ENCODE peak calls at places on chromosome 2, in five cellular contexts. One of them, this sample, is unnamed.

GRCh38 chr2:230614913-230615332 is 97.7 kb upstream of the CAB39 start:
- DNase-seq in CD8-positive, alpha-beta memory T cell: no peak
- DNase-seq in activated CD4-positive, alpha-beta memory T cell treated with anti-CD3 and anti-CD28 coated beads for 36 hours: peak; percentile 78
- DNase-seq in thoracic aorta: no peak
- DNase-seq in germinal center: peak; percentile 75
- DNase-seq in this sample: no peak

GRCh38 chr2:27018142-27018541 is 14.6 kb upstream of the TMEM214 start:
- DNase-seq in germinal center: no peak
- DNase-seq in activated CD4-positive, alpha-beta memory T cell treated with anti-CD3 and anti-CD28 coated beads for 36 hours: no peak
- DNase-seq in thoracic aorta: no peak
- DNase-seq in CD8-positive, alpha-beta memory T cell: no peak
- DNase-seq in this sample: no peak

GRCh38 chr2:12895017-12895416 is 178.3 kb downstream of the TRIB2 start:
- DNase-seq in thoracic aorta: no peak
- DNase-seq in germinal center: no peak
- DNase-seq in CD8-positive, alpha-beta memory T cell: no peak
- DNase-seq in activated CD4-positive, alpha-beta memory T cell treated with anti-CD3 and anti-CD28 coated beads for 36 hours: no peak
- DNase-seq in this sample: no peak

GRCh38 chr2:17643031-17643615 is 102.6 kb downstream of the VSNL1 start:
- DNase-seq in CD8-positive, alpha-beta memory T cell: no peak
- DNase-seq in germinal center: no peak
- DNase-seq in activated CD4-positive, alpha-beta memory T cell treated with anti-CD3 and anti-CD28 coated beads for 36 hours: peak; percentile 36
- DNase-seq in thoracic aorta: no peak
- DNase-seq in this sample: no peak

GRCh38 chr2:96085541-96086355 is 30.6 kb downstream of the ADRA2B start:
- DNase-seq in germinal center: no peak
- DNase-seq in activated CD4-positive, alpha-beta memory T cell treated with anti-CD3 and anti-CD28 coated beads for 36 hours: peak; percentile 5
- DNase-seq in thoracic aorta: no peak
- DNase-seq in CD8-positive, alpha-beta memory T cell: no peak
- DNase-seq in this sample: no peak

GRCh38 chr2:195859513-195859912 is 202.5 kb downstream of the SLC39A10 start:
- DNase-seq in activated CD4-positive, alpha-beta memory T cell treated with anti-CD3 and anti-CD28 coated beads for 36 hours: no peak
- DNase-seq in CD8-positive, alpha-beta memory T cell: no peak
- DNase-seq in germinal center: no peak
- DNase-seq in thoracic aorta: no peak
- DNase-seq in this sample: no peak

GRCh38 chr2:108787209-108787558 is 613 bp downstream of the CCDC138 start:
- DNase-seq in thoracic aorta: no peak
- DNase-seq in activated CD4-positive, alpha-beta memory T cell treated with anti-CD3 and anti-CD28 coated beads for 36 hours: no peak
- DNase-seq in CD8-positive, alpha-beta memory T cell: no peak
- DNase-seq in germinal center: no peak
- DNase-seq in this sample: no peak

GRCh38 chr2:186713664-186714063 is 19.8 kb downstream of the FAM171B start:
- DNase-seq in thoracic aorta: no peak
- DNase-seq in germinal center: no peak
- DNase-seq in CD8-positive, alpha-beta memory T cell: no peak
- DNase-seq in activated CD4-positive, alpha-beta memory T cell treated with anti-CD3 and anti-CD28 coated beads for 36 hours: no peak
- DNase-seq in this sample: no peak

GRCh38 chr2:96815326-96816126 is 542 bp upstream of the CNNM3 start:
- DNase-seq in thoracic aorta: no peak
- DNase-seq in activated CD4-positive, alpha-beta memory T cell treated with anti-CD3 and anti-CD28 coated beads for 36 hours: peak; percentile 45
- DNase-seq in germinal center: peak; percentile 46
- DNase-seq in CD8-positive, alpha-beta memory T cell: no peak
- DNase-seq in this sample: no peak

GRCh38 chr2:224404766-224405165 is 2.9 kb upstream of the FAM124B start:
- DNase-seq in CD8-positive, alpha-beta memory T cell: no peak
- DNase-seq in germinal center: no peak
- DNase-seq in thoracic aorta: no peak
- DNase-seq in activated CD4-positive, alpha-beta memory T cell treated with anti-CD3 and anti-CD28 coated beads for 36 hours: no peak
- DNase-seq in this sample: no peak

GRCh38 chr2:200471324-200471848 is 38.5 kb downstream of the KCTD18 start:
- DNase-seq in germinal center: peak; percentile 70
- DNase-seq in thoracic aorta: no peak
- DNase-seq in activated CD4-positive, alpha-beta memory T cell treated with anti-CD3 and anti-CD28 coated beads for 36 hours: peak; percentile 63
- DNase-seq in CD8-positive, alpha-beta memory T cell: peak; percentile 35
- DNase-seq in this sample: peak; percentile 38

GRCh38 chr2:26067980-26068507 is 34.2 kb downstream of the RAB10 start:
- DNase-seq in thoracic aorta: no peak
- DNase-seq in germinal center: no peak
- DNase-seq in activated CD4-positive, alpha-beta memory T cell treated with anti-CD3 and anti-CD28 coated beads for 36 hours: no peak
- DNase-seq in CD8-positive, alpha-beta memory T cell: no peak
- DNase-seq in this sample: no peak

GRCh38 chr2:66041902-66042657 is 392.8 kb upstream of the MEIS1 start:
- DNase-seq in thoracic aorta: no peak
- DNase-seq in activated CD4-positive, alpha-beta memory T cell treated with anti-CD3 and anti-CD28 coated beads for 36 hours: no peak
- DNase-seq in germinal center: no peak
- DNase-seq in CD8-positive, alpha-beta memory T cell: no peak
- DNase-seq in this sample: no peak

GRCh38 chr2:140586379-140586778 is 1544.4 kb downstream of the LRP1B start:
- DNase-seq in CD8-positive, alpha-beta memory T cell: no peak
- DNase-seq in thoracic aorta: no peak
- DNase-seq in activated CD4-positive, alpha-beta memory T cell treated with anti-CD3 and anti-CD28 coated beads for 36 hours: no peak
- DNase-seq in germinal center: peak; percentile 2
- DNase-seq in this sample: peak; percentile 1

GRCh38 chr2:8583400-8584173 is 98.3 kb upstream of the ID2 start:
- DNase-seq in thoracic aorta: peak; percentile 80
- DNase-seq in germinal center: peak; percentile 97
- DNase-seq in CD8-positive, alpha-beta memory T cell: peak; percentile 68
- DNase-seq in activated CD4-positive, alpha-beta memory T cell treated with anti-CD3 and anti-CD28 coated beads for 36 hours: peak; percentile 71
- DNase-seq in this sample: peak; percentile 78

GRCh38 chr2:3266727-3267548 is 110.7 kb downstream of the EIPR1 start:
- DNase-seq in activated CD4-positive, alpha-beta memory T cell treated with anti-CD3 and anti-CD28 coated beads for 36 hours: no peak
- DNase-seq in germinal center: no peak
- DNase-seq in thoracic aorta: no peak
- DNase-seq in CD8-positive, alpha-beta memory T cell: no peak
- DNase-seq in this sample: no peak

GRCh38 chr2:173346035-173346434 is 8.6 kb upstream of the CDCA7 start:
- DNase-seq in germinal center: no peak
- DNase-seq in CD8-positive, alpha-beta memory T cell: no peak
- DNase-seq in thoracic aorta: no peak
- DNase-seq in activated CD4-positive, alpha-beta memory T cell treated with anti-CD3 and anti-CD28 coated beads for 36 hours: no peak
- DNase-seq in this sample: no peak

GRCh38 chr2:237896507-237896892 is 37.1 kb downstream of the RAMP1 start:
- DNase-seq in CD8-positive, alpha-beta memory T cell: no peak
- DNase-seq in activated CD4-positive, alpha-beta memory T cell treated with anti-CD3 and anti-CD28 coated beads for 36 hours: no peak
- DNase-seq in thoracic aorta: no peak
- DNase-seq in germinal center: no peak
- DNase-seq in this sample: no peak